ENCODE peak calls at places on chromosomes 11 and 22, in five cellular contexts. K is suprapubic skin, S is body of pancreas, A is esophagus squamous epithelium, T is uterus. D is an unnamed sample.

GRCh38 chr11:71329165-71329510 is 76.8 kb upstream of the SHANK2 start:
- DNase-seq in T (no peak), S (no peak), K (no peak), A (no peak), D (no peak)

GRCh38 chr11:112103446-112103845 is 16.8 kb downstream of the SDHD start:
- DNase-seq in A (no peak), S (no peak), T (no peak), K (no peak), D (no peak)

GRCh38 chr22:26330971-26331625 is 98.0 kb upstream of the ASPHD2 start:
- DNase-seq in A (no peak), K (no peak), S (peak), T (no peak), D (peak)

GRCh38 chr11:21838422-21838821 is 354.5 kb upstream of the ANO5 start:
- DNase-seq in K (no peak), S (no peak), A (no peak), T (no peak), D (no peak)

GRCh38 chr11:111454561-111455192 is 57.5 kb downstream of the BTG4 start:
- DNase-seq in S (no peak), A (no peak), T (no peak), K (peak), D (peak)

GRCh38 chr22:28769394-28770085 is 3.0 kb upstream of the CCDC117 start:
- DNase-seq in A (no peak), T (no peak), S (no peak), K (no peak), D (no peak)

GRCh38 chr11:45252134-45252856 is 33.8 kb downstream of the SYT13 start:
- DNase-seq in T (no peak), S (peak), A (no peak), K (no peak), D (peak)

GRCh38 chr22:25201557-25202273 is 2.1 kb downstream of the CRYBB3 start:
- DNase-seq in K (no peak), S (no peak), A (no peak), T (no peak), D (no peak)

GRCh38 chr11:102138677-102139076 is 28.4 kb downstream of the YAP1 start:
- DNase-seq in A (no peak), T (no peak), K (no peak), S (no peak), D (no peak)

GRCh38 chr22:20885557-20886323 is 26.9 kb downstream of the SNAP29 start:
- DNase-seq in S (peak), K (peak), A (no peak), T (peak), D (peak)

GRCh38 chr22:24134090-24134846 is 47.0 kb upstream of the SUSD2 start:
- DNase-seq in A (no peak), K (no peak), T (peak), S (no peak), D (peak)

GRCh38 chr11:126647735-126648134 is 292.2 kb downstream of the ST3GAL4 start:
- DNase-seq in A (no peak), T (no peak), K (no peak), S (no peak), D (no peak)

GRCh38 chr11:64877390-64878222 is 815 bp downstream of the EHD1 start:
- DNase-seq in A (no peak), S (no peak), T (no peak), K (no peak), D (peak)

GRCh38 chr11:57800444-57801184 is 39.0 kb downstream of the CTNND1 start:
- DNase-seq in T (no peak), S (peak), A (no peak), K (no peak), D (no peak)

DNA sequence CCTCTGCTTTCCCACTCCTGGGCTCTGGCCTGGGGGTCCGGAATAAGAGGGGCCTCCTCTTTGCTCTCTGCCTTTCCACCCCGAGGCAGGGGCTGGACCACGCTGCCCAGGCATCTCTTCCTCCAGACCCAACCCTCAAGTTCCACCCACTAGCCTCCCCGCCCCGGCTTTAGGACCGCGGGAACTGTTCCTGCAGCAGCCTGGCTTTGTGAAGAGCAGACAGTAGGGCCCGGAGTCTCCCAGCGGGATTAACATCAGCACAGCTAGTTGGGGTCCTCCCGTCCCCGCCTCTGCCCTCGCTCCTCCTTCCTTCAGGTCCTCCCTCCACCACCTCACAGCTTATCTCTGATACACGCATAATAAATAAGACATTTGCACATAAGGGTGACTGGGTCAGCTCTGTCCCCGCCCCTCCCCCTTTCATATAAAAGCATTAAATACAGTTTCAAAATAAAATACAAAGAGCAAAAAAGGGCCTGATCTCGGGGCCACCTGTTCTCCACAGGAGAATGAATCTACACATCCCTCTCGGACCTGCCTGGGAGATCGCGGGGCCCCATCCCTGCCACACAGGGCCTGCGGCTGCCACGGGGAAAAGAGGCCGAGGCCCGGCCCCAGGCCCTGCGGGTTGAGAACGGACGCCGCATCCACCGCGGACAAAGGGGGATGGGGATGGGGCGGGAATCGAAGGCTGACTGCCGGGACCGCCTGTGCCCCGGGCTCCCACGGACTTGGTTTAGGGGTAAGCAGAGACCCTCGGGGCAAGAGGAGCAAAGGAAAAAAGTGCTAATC is 6.5 kb downstream of the ZFTA start:
- DNase-seq in K (no peak), T (peak), A (no peak), S (no peak), D (no peak)
- H3K4me3 ChIP-seq in K (peak), T (peak), A (peak), S (no peak), D (peak)

DNA sequence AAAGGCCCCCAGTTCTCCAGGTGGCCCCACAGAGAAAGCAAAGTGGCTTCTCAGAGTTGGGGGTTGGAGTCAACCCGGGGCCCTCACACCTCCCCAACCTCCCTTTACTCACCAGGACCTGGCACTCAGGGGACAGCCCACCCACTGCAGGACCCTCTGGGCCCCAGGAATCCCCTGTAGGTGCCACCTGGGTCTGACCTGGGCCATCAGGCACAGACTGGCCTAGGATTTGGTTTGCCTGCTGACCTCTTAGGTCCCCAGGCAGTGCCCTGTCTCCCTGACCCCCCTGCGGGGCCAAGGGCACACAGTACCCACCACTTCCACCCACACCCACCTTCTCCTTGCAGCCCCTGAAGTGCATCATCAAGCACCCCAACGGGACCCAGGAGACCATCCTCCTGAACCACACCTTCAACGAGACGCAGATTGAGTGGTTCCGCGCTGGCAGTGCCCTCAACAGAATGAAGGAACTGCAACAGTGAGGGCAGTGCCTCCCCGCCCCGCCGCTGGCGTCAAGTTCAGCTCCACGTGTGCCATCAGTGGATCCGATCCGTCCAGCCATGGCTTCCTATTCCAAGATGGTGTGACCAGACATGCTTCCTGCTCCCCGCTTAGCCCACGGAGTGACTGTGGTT is 16.0 kb downstream of the POLR3H start:
- DNase-seq in A (no peak), S (no peak), T (no peak), K (no peak), D (no peak)
- TF ChIP-seq POLR2A in A (no peak), S (no peak), T (no peak), K (no peak), D (no peak)

GRCh38 chr11:78807351-78807750 is 232.7 kb upstream of the NARS2 start:
- DNase-seq in K (no peak), T (no peak), S (no peak), A (no peak), D (no peak)

GRCh38 chr11:78810489-78811090 is 235.9 kb upstream of the NARS2 start:
- DNase-seq in A (no peak), K (no peak), T (no peak), S (no peak), D (no peak)

GRCh38 chr11:78811622-78812021 is 237.0 kb upstream of the NARS2 start:
- DNase-seq in S (no peak), K (no peak), T (no peak), A (no peak), D (no peak)

GRCh38 chr11:78808903-78809302 is 234.2 kb upstream of the NARS2 start:
- DNase-seq in T (no peak), A (no peak), S (no peak), K (no peak), D (no peak)

DNA sequence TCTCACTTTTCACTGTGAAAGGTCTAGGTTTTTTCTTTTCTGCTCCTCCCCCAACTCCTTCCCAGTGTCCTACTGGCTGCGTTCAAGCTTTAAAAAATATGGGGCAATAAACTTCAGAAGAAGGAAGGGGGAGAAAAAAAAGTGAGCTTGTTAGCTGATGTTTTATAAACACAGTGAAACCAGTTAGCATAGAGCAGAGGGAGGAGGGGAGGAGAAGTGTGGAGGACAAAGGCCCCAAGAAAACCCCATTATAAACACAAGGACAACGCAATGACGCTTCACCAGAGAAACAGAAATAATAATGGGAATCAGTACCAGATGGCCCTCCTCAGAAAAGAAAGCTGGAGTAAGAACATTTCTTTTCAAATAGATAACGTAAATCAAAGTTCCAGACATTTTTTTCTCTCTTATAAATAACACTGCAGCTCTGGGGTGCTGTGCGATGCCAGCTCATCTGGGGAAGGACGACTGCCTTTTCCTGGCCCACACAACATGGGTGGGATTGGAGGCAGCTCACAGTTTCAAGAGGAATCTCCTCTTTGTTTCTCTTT is 235.3 kb upstream of the NARS2 start:
- DNase-seq in T (no peak), A (no peak), K (no peak), S (no peak), D (no peak)
- H3K27ac ChIP-seq in T (peak), A (peak), K (no peak), S (no peak), D (no peak)

GRCh38 chr11:72812604-72812967 is 1.6 kb upstream of the ATG16L2 start:
- DNase-seq in K (no peak), A (no peak), S (no peak), T (no peak), D (no peak)
- H3K4me3 ChIP-seq in K (peak), A (peak), S (no peak), T (peak), D (no peak)

GRCh38 chr22:19566599-19567382 is 42.6 kb upstream of the CLDN5 start:
- DNase-seq in T (peak), A (no peak), S (no peak), K (no peak), D (no peak)

GRCh38 chr22:19565382-19565902 is 41.2 kb upstream of the CLDN5 start:
- DNase-seq in K (no peak), A (no peak), S (no peak), T (no peak), D (no peak)

GRCh38 chr22:19565921-19566598 is 41.9 kb upstream of the CLDN5 start:
- DNase-seq in S (no peak), A (no peak), T (peak), K (peak), D (no peak)

GRCh38 chr22:19568337-19569311 is 44.4 kb upstream of the CLDN5 start:
- DNase-seq in K (no peak), S (no peak), A (no peak), T (no peak), D (no peak)

DNA sequence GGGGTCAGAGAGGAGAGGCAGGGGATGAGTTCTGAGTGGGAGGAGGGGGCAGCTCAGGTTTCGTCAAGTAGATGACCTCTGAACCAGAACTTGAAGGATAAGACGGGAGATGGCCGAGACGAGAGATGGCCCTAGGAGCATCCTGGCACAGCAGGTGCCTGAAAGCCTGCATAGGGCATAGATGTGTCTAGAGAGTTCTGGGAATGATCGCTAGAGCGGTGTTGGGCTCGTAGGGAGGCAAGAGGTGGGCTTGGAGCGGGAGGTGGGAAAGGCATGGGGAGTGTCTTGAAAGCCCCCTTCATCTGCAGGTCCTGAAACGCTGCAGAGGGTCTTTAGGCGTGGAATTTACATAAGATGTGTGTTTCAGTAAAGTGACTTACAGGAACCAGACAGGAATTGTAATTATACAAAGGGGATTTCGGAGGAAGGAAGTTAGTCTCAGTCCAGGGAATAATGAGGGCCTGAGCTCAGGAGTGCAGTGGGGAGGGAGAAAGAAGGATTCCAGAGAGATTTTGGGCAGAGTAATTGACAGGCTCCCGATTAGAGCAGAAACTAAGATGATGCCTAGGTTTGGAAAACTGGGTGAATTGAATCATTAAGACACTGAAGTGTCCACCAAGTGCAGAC is 43.3 kb upstream of the CLDN5 start:
- DNase-seq in S (no peak), T (no peak), A (no peak), K (peak), D (no peak)
- TF ChIP-seq POLR2A in S (no peak), T (no peak), A (no peak), K (no peak), D (no peak)

DNA sequence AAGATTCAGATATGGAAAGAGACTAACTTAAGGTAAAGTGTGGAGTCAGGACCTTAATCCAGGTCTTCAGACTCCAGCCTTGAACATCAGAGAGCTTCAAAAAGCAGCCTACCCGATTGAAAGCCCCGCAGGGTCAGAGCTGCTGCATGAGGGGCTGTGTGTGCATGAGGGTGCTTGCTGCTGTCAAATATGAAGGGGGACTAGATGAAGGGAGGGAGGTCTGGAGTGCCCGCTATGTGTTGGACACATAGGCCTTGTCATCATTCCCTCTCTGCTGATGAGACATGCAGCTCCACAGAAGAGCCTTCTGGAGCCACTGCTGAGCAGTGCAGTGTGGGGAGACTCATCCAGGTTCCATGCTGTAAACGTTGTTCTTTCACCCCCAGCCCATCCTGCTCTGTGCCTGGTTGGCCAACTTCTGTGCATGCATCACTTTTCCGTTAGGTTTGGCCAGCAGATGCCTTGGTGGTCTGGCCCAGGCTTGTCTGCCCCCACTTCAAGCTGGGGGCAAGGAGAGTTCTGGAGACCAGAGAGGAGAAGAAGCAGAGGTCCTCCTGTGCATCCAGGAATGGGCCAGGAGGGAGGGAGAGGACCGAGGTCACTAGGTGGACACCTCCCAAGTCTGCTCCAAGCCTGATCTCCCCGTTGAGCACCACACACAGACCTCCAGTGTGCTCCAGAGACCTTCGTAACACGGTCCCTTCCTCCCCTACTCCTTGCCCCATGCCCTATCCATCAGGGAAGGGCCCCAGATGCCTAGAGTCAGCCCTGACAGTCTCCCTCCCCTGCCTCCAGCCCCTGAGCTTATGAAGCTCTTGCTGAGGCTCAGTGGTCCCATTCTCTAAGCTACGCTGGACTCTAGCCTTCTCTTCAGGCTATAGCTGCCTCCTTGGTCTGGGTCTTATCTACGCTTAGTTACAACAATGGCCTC is 32.0 kb downstream of the LRRC32 start:
- DNase-seq in S (no peak), T (no peak), A (no peak), K (no peak), D (no peak)
- H3K27ac ChIP-seq in S (no peak), T (no peak), A (no peak), K (no peak), D (no peak)

DNA sequence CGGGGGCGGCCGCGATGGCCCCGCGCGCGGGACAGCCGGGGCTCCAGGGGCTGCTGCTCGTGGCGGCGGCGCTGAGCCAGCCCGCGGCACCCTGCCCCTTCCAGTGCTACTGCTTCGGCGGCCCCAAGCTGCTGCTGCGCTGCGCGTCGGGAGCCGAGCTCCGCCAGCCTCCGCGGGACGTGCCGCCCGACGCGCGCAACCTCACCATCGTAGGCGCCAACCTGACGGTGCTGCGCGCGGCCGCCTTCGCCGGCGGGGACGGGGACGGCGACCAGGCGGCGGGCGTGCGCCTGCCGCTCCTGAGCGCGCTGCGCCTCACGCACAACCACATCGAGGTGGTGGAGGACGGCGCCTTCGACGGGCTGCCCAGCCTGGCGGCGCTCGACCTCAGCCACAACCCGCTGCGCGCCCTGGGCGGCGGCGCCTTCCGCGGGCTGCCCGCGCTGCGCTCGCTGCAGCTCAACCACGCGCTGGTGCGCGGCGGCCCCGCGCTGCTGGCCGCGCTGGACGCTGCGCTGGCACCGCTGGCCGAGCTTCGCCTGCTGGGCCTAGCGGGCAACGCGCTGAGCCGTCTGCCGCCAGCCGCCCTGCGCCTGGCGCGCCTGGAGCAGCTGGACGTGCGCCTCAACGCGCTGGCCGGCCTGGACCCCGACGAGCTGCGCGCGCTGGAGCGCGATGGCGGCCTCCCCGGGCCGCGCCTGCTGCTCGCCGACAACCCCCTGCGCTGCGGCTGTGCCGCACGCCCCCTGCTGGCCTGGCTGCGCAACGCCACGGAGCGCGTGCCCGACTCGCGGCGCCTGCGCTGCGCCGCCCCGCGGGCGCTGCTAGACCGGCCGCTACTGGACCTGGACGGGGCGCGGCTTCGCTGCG is 697 bp downstream of the TPBGL start:
- DNase-seq in S (peak), T (peak), A (no peak), K (peak), D (peak)
- H3K4me3 ChIP-seq in S (no peak), T (peak), A (peak), K (peak), D (no peak)

GRCh38 chr11:110093407-110094297 is 460 bp downstream of the ZC3H12C start:
- DNase-seq in A (no peak), K (peak), T (peak), S (peak), D (peak)

GRCh38 chr11:110091995-110092576 is 1.1 kb upstream of the ZC3H12C start:
- DNase-seq in T (peak), K (no peak), A (no peak), S (no peak), D (no peak)

GRCh38 chr11:110090466-110091026 is 2.6 kb upstream of the ZC3H12C start:
- DNase-seq in S (no peak), K (no peak), T (no peak), A (no peak), D (no peak)

GRCh38 chr11:110094298-110095073 is 1.3 kb downstream of the ZC3H12C start:
- DNase-seq in K (no peak), S (no peak), T (no peak), A (no peak), D (no peak)

GRCh38 chr11:110092577-110093406 is at the start of gene ZC3H12C:
- DNase-seq in T (peak), A (peak), K (peak), S (peak), D (peak)
- TF ChIP-seq POLR2A in T (no peak), A (no peak), K (peak), S (peak), D (no peak)

D was measured in thyroid gland.